ENCODE peak calls at places on chromosome 21, in seven cellular contexts. V is H54, H is GM12878, J is breast epithelium, L is A549, R is transverse colon, W is uterus. C is an unnamed sample.
A peak's percentile ranks its signal among the peaks of the same experiment; 100 is the strongest.

GRCh38 chr21:42398414-42399030 is 2.7 kb upstream of the TMPRSS3 start:
- DNase-seq in L (no peak), V (no peak), J (no peak), R (no peak), H (no peak), W (no peak), C (peak; percentile 34)

GRCh38 chr21:35697321-35697808 is 363.0 kb downstream of the SETD4 start:
- DNase-seq in J (peak; percentile 32), R (peak; percentile 46), L (no peak), W (no peak), H (no peak), V (no peak), C (no peak)

GRCh38 chr21:42618713-42619112 is 34.7 kb upstream of the PDE9A start:
- DNase-seq in W (no peak), J (no peak), V (no peak), R (no peak), L (no peak), H (no peak), C (peak; percentile 6)

GRCh38 chr21:16330340-16331319 is 600.8 kb downstream of the USP25 start:
- DNase-seq in H (no peak), V (peak; percentile 3), J (no peak), R (no peak), L (peak; percentile 1), W (peak; percentile 62), C (no peak)

GRCh38 chr21:42424848-42425602 is 21.3 kb downstream of the UBASH3A start:
- DNase-seq in J (no peak), R (peak; percentile 39), V (no peak), W (no peak), L (no peak), H (no peak), C (peak; percentile 88)

GRCh38 chr21:16634522-16634914 is 878.3 kb upstream of the CXADR start:
- DNase-seq in V (no peak), H (no peak), R (no peak), W (no peak), J (no peak), L (no peak), C (no peak)

GRCh38 chr21:26881504-26882228 is 36.5 kb upstream of the ADAMTS1 start:
- DNase-seq in V (no peak), W (no peak), J (no peak), R (no peak), H (no peak), L (no peak), C (no peak)

GRCh38 chr21:21996891-21997290 is 998.7 kb downstream of the NCAM2 start:
- DNase-seq in W (no peak), H (no peak), L (no peak), V (no peak), R (no peak), J (no peak), C (no peak)

GRCh38 chr21:38420140-38420539 is 78.1 kb downstream of the ERG start:
- DNase-seq in J (no peak), W (no peak), L (no peak), H (no peak), R (no peak), V (no peak), C (no peak)

GRCh38 chr21:41207401-41208388 is 39.7 kb downstream of the BACE2 start:
- DNase-seq in L (no peak), V (no peak), H (no peak), R (peak; percentile 46), W (peak; percentile 39), J (peak; percentile 70), C (no peak)

GRCh38 chr21:26041441-26042180 is 129.0 kb downstream of the APP start:
- DNase-seq in L (no peak), R (no peak), W (no peak), J (no peak), H (no peak), V (no peak), C (no peak)

GRCh38 chr21:41834252-41834925 is 44.8 kb downstream of the PRDM15 start:
- DNase-seq in H (no peak), J (no peak), L (no peak), V (no peak), W (no peak), R (no peak), C (peak; percentile 61)

GRCh38 chr21:15060776-15061175 is 4.0 kb downstream of the NRIP1 start:
- DNase-seq in R (no peak), V (no peak), H (no peak), J (no peak), W (no peak), L (no peak), C (no peak)

GRCh38 chr21:31343030-31343510 is 991 bp downstream of the TIAM1 start:
- DNase-seq in H (no peak), L (no peak), J (no peak), R (no peak), W (no peak), V (no peak), C (no peak)

GRCh38 chr21:26080211-26080610 is 90.4 kb downstream of the APP start:
- DNase-seq in H (no peak), L (no peak), V (no peak), R (no peak), W (no peak), J (no peak), C (no peak)

GRCh38 chr21:46555225-46555617 is 49.7 kb downstream of the S100B start:
- DNase-seq in H (no peak), L (no peak), J (no peak), W (no peak), V (no peak), R (no peak), C (peak; percentile 59)

GRCh38 chr21:35861656-35862055 is 198.7 kb downstream of the SETD4 start:
- DNase-seq in J (no peak), H (no peak), L (no peak), W (no peak), V (no peak), R (no peak), C (no peak)

GRCh38 chr21:39434950-39435349 is 10.6 kb downstream of the LCA5L start:
- DNase-seq in V (no peak), H (no peak), L (no peak), R (no peak), W (no peak), J (no peak), C (no peak)

GRCh38 chr21:15514073-15514946 is 215.5 kb upstream of the USP25 start:
- DNase-seq in L (no peak), W (no peak), R (peak; percentile 52), J (no peak), H (peak; percentile 45), V (no peak), C (no peak)

GRCh38 chr21:14531927-14532326 is 14.2 kb downstream of the SAMSN1 start:
- DNase-seq in J (no peak), V (no peak), H (no peak), R (no peak), L (no peak), W (no peak), C (no peak)

GRCh38 chr21:15332572-15332971 is 267.8 kb upstream of the NRIP1 start:
- DNase-seq in J (no peak), V (no peak), W (no peak), L (no peak), R (no peak), H (no peak), C (no peak)

GRCh38 chr21:35366348-35367085 is 317.4 kb upstream of the RUNX1 start:
- DNase-seq in W (peak; percentile 21), H (no peak), J (no peak), V (no peak), L (no peak), R (no peak), C (no peak)

GRCh38 chr21:21813295-21813694 is 815.1 kb downstream of the NCAM2 start:
- DNase-seq in R (no peak), W (no peak), J (no peak), V (no peak), H (no peak), L (no peak), C (no peak)

GRCh38 chr21:14900611-14901010 is 164.2 kb downstream of the NRIP1 start:
- DNase-seq in L (no peak), H (no peak), R (no peak), J (no peak), W (no peak), V (no peak), C (no peak)

GRCh38 chr21:24272527-24272938 is 1334.7 kb downstream of the MRPL39 start:
- DNase-seq in R (no peak), W (no peak), H (no peak), J (no peak), V (no peak), L (no peak), C (no peak)
- TF ChIP-seq POLR2A in R (no peak), W (no peak), H (no peak), J (no peak), V (no peak), L (no peak), C (no peak)

GRCh38 chr21:44300262-44300959 is 558 bp downstream of the PFKL start:
- DNase-seq in H (no peak), V (peak; percentile 97), W (peak; percentile 63), L (peak; percentile 50), J (peak; percentile 58), R (peak; percentile 87), C (peak; percentile 95)
- TF ChIP-seq POLR2A in H (peak; percentile 53), V (no peak), W (peak; percentile 30), L (no peak), J (no peak), R (peak; percentile 85), C (no peak)

GRCh38 chr21:45555251-45555556 is 13.0 kb upstream of the SLC19A1 start:
- DNase-seq in J (no peak), L (no peak), V (no peak), H (no peak), W (no peak), R (no peak), C (no peak)

GRCh38 chr21:45556302-45556644 is 14.0 kb upstream of the SLC19A1 start:
- DNase-seq in J (no peak), V (no peak), R (no peak), H (no peak), W (no peak), L (no peak), C (no peak)

GRCh38 chr21:45552696-45553391 is 10.6 kb upstream of the SLC19A1 start:
- DNase-seq in J (no peak), V (no peak), R (no peak), W (no peak), H (no peak), L (no peak), C (peak; percentile 84)

GRCh38 chr21:45555557-45556301 is 13.5 kb upstream of the SLC19A1 start:
- DNase-seq in W (peak; percentile 82), H (peak; percentile 56), L (peak; percentile 92), R (peak; percentile 89), V (peak; percentile 98), J (peak; percentile 66), C (peak; percentile 95)

GRCh38 chr21:45554477-45555175 is 12.4 kb upstream of the SLC19A1 start:
- DNase-seq in V (peak; percentile 98), R (peak; percentile 88), J (peak; percentile 61), W (peak; percentile 76), H (peak; percentile 23), L (peak; percentile 52), C (peak; percentile 98)
- TF ChIP-seq POLR2A in V (peak; percentile 22), R (no peak), J (no peak), W (no peak), H (peak; percentile 75), L (peak; percentile 24), C (no peak)

GRCh38 chr21:33542640-33543504 is at the start of gene SON:
- DNase-seq in L (peak; percentile 79), R (peak; percentile 99), W (peak; percentile 99), V (peak; percentile 97), H (peak; percentile 95), J (peak; percentile 99), C (peak; percentile 99)
- TF ChIP-seq POLR2A in L (peak; percentile 68), R (peak; percentile 97), W (peak; percentile 95), V (peak; percentile 84), H (peak; percentile 89), J (peak; percentile 98), C (peak; percentile 81)

GRCh38 chr21:37009740-37010341 is 3.3 kb downstream of the RIPPLY3 start:
- DNase-seq in V (peak; percentile 98), H (peak; percentile 54), J (peak; percentile 52), W (peak; percentile 56), L (peak; percentile 77), R (peak; percentile 89), C (peak; percentile 90)
- TF ChIP-seq POLR2A in V (peak; percentile 18), H (no peak), J (no peak), W (no peak), L (no peak), R (no peak), C (no peak)

C was measured in spleen.